ENCODE peak calls at places on chromosomes 5 and 9, in five cellular contexts. One of them, this sample, is unnamed.

GRCh38 chr5:90866333-90866732 is 307.7 kb downstream of the ADGRV1 start:
- DNase-seq in breast epithelium: no peak
- DNase-seq in transverse colon: no peak
- DNase-seq in K562: peak; percentile 47
- DNase-seq in spleen: no peak
- DNase-seq in this sample: no peak

GRCh38 chr5:157561105-157561504 is 14.5 kb downstream of the ADAM19 start:
- DNase-seq in breast epithelium: no peak
- DNase-seq in transverse colon: no peak
- DNase-seq in K562: no peak
- DNase-seq in spleen: no peak
- DNase-seq in this sample: no peak

GRCh38 chr9:114484854-114485443 is 20.3 kb downstream of the WHRN start:
- DNase-seq in breast epithelium: no peak
- DNase-seq in transverse colon: no peak
- DNase-seq in K562: peak; percentile 68
- DNase-seq in spleen: no peak
- DNase-seq in this sample: no peak

GRCh38 chr5:144131256-144131655 is 39.2 kb downstream of the YIPF5 start:
- DNase-seq in breast epithelium: no peak
- DNase-seq in transverse colon: no peak
- DNase-seq in K562: no peak
- DNase-seq in spleen: no peak
- DNase-seq in this sample: no peak

GRCh38 chr9:8457050-8457449 is 657.5 kb upstream of the DMAC1 start:
- DNase-seq in breast epithelium: no peak
- DNase-seq in transverse colon: no peak
- DNase-seq in K562: no peak
- DNase-seq in spleen: no peak
- DNase-seq in this sample: no peak

GRCh38 chr9:114732842-114733241 is 50.9 kb upstream of the TEX48 start:
- DNase-seq in breast epithelium: no peak
- DNase-seq in transverse colon: no peak
- DNase-seq in K562: no peak
- DNase-seq in spleen: no peak
- DNase-seq in this sample: no peak

GRCh38 chr9:69412741-69413150 is 87.7 kb downstream of the ENTREP1 start:
- DNase-seq in breast epithelium: no peak
- DNase-seq in transverse colon: peak; percentile 25
- DNase-seq in K562: peak; percentile 68
- DNase-seq in spleen: no peak
- DNase-seq in this sample: peak; percentile 73

GRCh38 chr9:29816954-29817703 is 2243.8 kb upstream of the C9orf72 start:
- DNase-seq in breast epithelium: no peak
- DNase-seq in transverse colon: no peak
- DNase-seq in K562: no peak
- DNase-seq in spleen: peak; percentile 51
- DNase-seq in this sample: no peak

GRCh38 chr5:191036-191948 is at the start of gene LRRC14B:
- DNase-seq in breast epithelium: no peak
- DNase-seq in transverse colon: peak; percentile 44
- DNase-seq in K562: no peak
- DNase-seq in spleen: peak; percentile 84
- DNase-seq in this sample: peak; percentile 90

GRCh38 chr5:137122075-137122474 is 377.1 kb downstream of the SPOCK1 start:
- DNase-seq in breast epithelium: no peak
- DNase-seq in transverse colon: no peak
- DNase-seq in K562: no peak
- DNase-seq in spleen: no peak
- DNase-seq in this sample: no peak

GRCh38 chr9:137611623-137612609 is 6.4 kb downstream of the ARRDC1 start:
- DNase-seq in breast epithelium: peak; percentile 94
- DNase-seq in transverse colon: peak; percentile 94
- DNase-seq in K562: peak; percentile 42
- DNase-seq in spleen: no peak
- DNase-seq in this sample: peak; percentile 97

GRCh38 chr5:165497707-165498106 is 1992.3 kb downstream of the MAT2B start:
- DNase-seq in breast epithelium: no peak
- DNase-seq in transverse colon: no peak
- DNase-seq in K562: no peak
- DNase-seq in spleen: no peak
- DNase-seq in this sample: no peak

GRCh38 chr5:88785396-88786216 is 97.4 kb downstream of the MEF2C start:
- DNase-seq in breast epithelium: peak; percentile 33
- DNase-seq in transverse colon: peak; percentile 17
- DNase-seq in K562: no peak
- DNase-seq in spleen: no peak
- DNase-seq in this sample: no peak

GRCh38 chr5:176628406-176629228 is 1.7 kb downstream of the SNCB start:
- DNase-seq in breast epithelium: no peak
- DNase-seq in transverse colon: no peak
- DNase-seq in K562: no peak
- DNase-seq in spleen: no peak
- DNase-seq in this sample: no peak

GRCh38 chr9:98101868-98102273 is 17.2 kb downstream of the TRIM14 start:
- DNase-seq in breast epithelium: peak; percentile 37
- DNase-seq in transverse colon: peak; percentile 75
- DNase-seq in K562: no peak
- DNase-seq in spleen: peak; percentile 93
- DNase-seq in this sample: peak; percentile 45

GRCh38 chr9:135973276-135974219 is 12.4 kb upstream of the UBAC1 start:
- DNase-seq in breast epithelium: no peak
- DNase-seq in transverse colon: no peak
- DNase-seq in K562: no peak
- DNase-seq in spleen: peak; percentile 79
- DNase-seq in this sample: no peak

GRCh38 chr5:172868924-172869565 is 35.0 kb downstream of the ERGIC1 start:
- DNase-seq in breast epithelium: peak; percentile 93
- DNase-seq in transverse colon: peak; percentile 67
- DNase-seq in K562: peak; percentile 31
- DNase-seq in spleen: peak; percentile 64
- DNase-seq in this sample: peak; percentile 72

GRCh38 chr5:127170918-127171600 is 97.8 kb upstream of the C5orf63 start:
- DNase-seq in breast epithelium: no peak
- DNase-seq in transverse colon: no peak
- DNase-seq in K562: no peak
- DNase-seq in spleen: no peak
- DNase-seq in this sample: no peak

GRCh38 chr5:75465480-75465879 is 45.9 kb downstream of the CERT1 start:
- DNase-seq in breast epithelium: no peak
- DNase-seq in transverse colon: no peak
- DNase-seq in K562: no peak
- DNase-seq in spleen: no peak
- DNase-seq in this sample: no peak

GRCh38 chr9:89281106-89281505 is 29.9 kb upstream of the CKS2 start:
- DNase-seq in breast epithelium: no peak
- DNase-seq in transverse colon: no peak
- DNase-seq in K562: no peak
- DNase-seq in spleen: no peak
- DNase-seq in this sample: no peak

GRCh38 chr9:72592501-72593403 is 71.3 kb downstream of the TMC1 start:
- DNase-seq in breast epithelium: no peak
- DNase-seq in transverse colon: no peak
- DNase-seq in K562: peak; percentile 47
- DNase-seq in spleen: no peak
- DNase-seq in this sample: no peak

GRCh38 chr9:125630436-125630835 is 76.6 kb downstream of the MAPKAP1 start:
- DNase-seq in breast epithelium: no peak
- DNase-seq in transverse colon: no peak
- DNase-seq in K562: no peak
- DNase-seq in spleen: no peak
- DNase-seq in this sample: no peak

GRCh38 chr9:15501803-15502202 is 9.0 kb downstream of the PSIP1 start:
- DNase-seq in breast epithelium: no peak
- DNase-seq in transverse colon: no peak
- DNase-seq in K562: no peak
- DNase-seq in spleen: no peak
- DNase-seq in this sample: no peak
- TF ChIP-seq POLR2AphosphoS5 in breast epithelium: no peak
- TF ChIP-seq POLR2AphosphoS5 in transverse colon: no peak
- TF ChIP-seq POLR2AphosphoS5 in K562: no peak
- TF ChIP-seq POLR2AphosphoS5 in spleen: no peak
- TF ChIP-seq POLR2AphosphoS5 in this sample: no peak

GRCh38 chr5:79258801-79259200 is 22.9 kb downstream of the JMY start:
- DNase-seq in breast epithelium: no peak
- DNase-seq in transverse colon: no peak
- DNase-seq in K562: no peak
- DNase-seq in spleen: no peak
- DNase-seq in this sample: no peak
- H3K4me1 ChIP-seq in breast epithelium: no peaks in the 10 kb centered on the region
- H3K4me1 ChIP-seq in transverse colon: peaks cover 7% of the 10 kb centered on the region
- H3K4me1 ChIP-seq in K562: peaks cover 10% of the 10 kb centered on the region
- H3K4me1 ChIP-seq in spleen: no peaks in the 10 kb centered on the region
- H3K4me1 ChIP-seq in this sample: peaks cover 39% of the 10 kb centered on the region

GRCh38 chr9:86387376-86387775 is 33.2 kb upstream of the TUT7 start:
- DNase-seq in breast epithelium: no peak
- DNase-seq in transverse colon: no peak
- DNase-seq in K562: no peak
- DNase-seq in spleen: no peak
- DNase-seq in this sample: no peak
- TF ChIP-seq POLR2AphosphoS5 in breast epithelium: no peak
- TF ChIP-seq POLR2AphosphoS5 in transverse colon: no peak
- TF ChIP-seq POLR2AphosphoS5 in K562: no peak
- TF ChIP-seq POLR2AphosphoS5 in spleen: no peak
- TF ChIP-seq POLR2AphosphoS5 in this sample: no peak

GRCh38 chr9:2620876-2621677 is 510 bp upstream of the VLDLR start:
- DNase-seq in breast epithelium: peak; percentile 41
- DNase-seq in transverse colon: peak; percentile 76
- DNase-seq in K562: peak; percentile 9
- DNase-seq in spleen: peak; percentile 83
- DNase-seq in this sample: peak; percentile 87
- H3K4me1 ChIP-seq in breast epithelium: no peaks in the 10 kb centered on the region
- H3K4me1 ChIP-seq in transverse colon: peaks cover 14% of the 10 kb centered on the region
- H3K4me1 ChIP-seq in K562: peaks cover 14% of the 10 kb centered on the region
- H3K4me1 ChIP-seq in spleen: peaks cover 34% of the 10 kb centered on the region
- H3K4me1 ChIP-seq in this sample: peaks cover 30% of the 10 kb centered on the region

DNA sequence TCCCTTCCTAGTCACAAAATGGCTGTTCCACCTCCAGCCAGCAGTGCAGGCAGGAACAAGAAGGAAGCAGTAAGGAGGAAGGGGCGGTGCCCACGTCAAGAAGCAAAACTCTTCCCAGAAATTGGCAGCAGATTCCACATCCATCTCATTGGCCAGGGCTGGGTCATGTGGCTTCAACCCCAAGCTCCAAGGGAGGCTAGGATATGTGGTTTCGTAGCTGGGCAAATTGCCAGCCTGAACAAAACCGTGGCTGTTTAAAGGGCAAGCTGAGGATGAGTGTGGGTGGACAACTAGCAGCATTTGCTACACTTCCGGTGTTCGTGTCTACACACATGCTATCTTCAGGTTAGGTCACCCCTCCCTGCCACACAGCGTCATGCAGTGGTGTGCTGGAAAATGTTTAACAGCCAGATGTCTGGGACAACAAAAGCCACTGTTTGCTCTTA is 92.1 kb upstream of the MAP1B start:
- DNase-seq in breast epithelium: no peak
- DNase-seq in transverse colon: no peak
- DNase-seq in K562: peak; percentile 37
- DNase-seq in spleen: no peak
- DNase-seq in this sample: no peak
- TF ChIP-seq POLR2AphosphoS5 in breast epithelium: no peak
- TF ChIP-seq POLR2AphosphoS5 in transverse colon: no peak
- TF ChIP-seq POLR2AphosphoS5 in K562: no peak
- TF ChIP-seq POLR2AphosphoS5 in spleen: no peak
- TF ChIP-seq POLR2AphosphoS5 in this sample: no peak

DNA sequence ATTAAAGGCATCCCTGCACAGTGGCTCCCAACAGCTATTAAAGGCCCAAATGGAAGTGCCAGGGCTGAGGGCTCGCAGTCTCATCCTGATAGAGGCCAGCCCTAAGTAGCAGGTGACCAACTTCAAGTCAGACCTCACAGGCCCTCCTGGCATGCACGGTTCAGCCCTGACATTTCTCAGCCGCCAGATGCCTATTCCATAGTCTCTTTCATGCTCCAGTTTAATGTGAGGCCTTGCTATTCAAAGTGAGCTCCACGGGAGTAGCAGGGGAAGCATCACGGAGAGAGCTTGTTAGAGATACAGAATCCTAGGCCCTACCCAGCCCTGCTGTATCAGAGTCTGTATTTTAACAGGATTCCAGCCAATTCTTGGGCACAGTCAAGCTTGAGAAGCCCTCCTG is 11.1 kb downstream of the LHFPL2 start:
- DNase-seq in breast epithelium: no peak
- DNase-seq in transverse colon: no peak
- DNase-seq in K562: no peak
- DNase-seq in spleen: no peak
- DNase-seq in this sample: no peak
- H3K4me1 ChIP-seq in breast epithelium: peaks cover 15% of the 10 kb centered on the region
- H3K4me1 ChIP-seq in transverse colon: peaks cover 60% of the 10 kb centered on the region
- H3K4me1 ChIP-seq in K562: no peaks in the 10 kb centered on the region
- H3K4me1 ChIP-seq in spleen: peaks cover 32% of the 10 kb centered on the region
- H3K4me1 ChIP-seq in this sample: peaks cover 60% of the 10 kb centered on the region

DNA sequence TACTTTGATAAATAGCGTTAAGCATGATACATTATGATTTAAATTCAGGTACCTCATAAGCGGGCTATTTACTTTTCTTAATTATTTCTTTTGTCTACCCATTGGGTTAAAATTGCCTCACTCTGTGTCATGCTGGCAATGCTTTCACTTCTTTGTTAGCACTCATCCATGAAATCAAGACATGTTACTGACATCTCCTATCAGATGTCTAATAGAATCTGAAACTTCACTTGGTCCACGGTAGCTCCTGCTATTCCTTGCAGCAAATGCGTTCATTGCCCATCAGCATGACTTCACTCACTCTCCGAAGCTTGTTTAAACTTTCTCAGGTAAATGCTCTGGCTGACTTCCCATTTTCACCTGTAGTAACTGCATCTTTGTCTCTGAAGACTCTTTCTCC is 193.5 kb upstream of the EDIL3 start:
- DNase-seq in breast epithelium: no peak
- DNase-seq in transverse colon: no peak
- DNase-seq in K562: no peak
- DNase-seq in spleen: no peak
- DNase-seq in this sample: no peak
- TF ChIP-seq POLR2AphosphoS5 in breast epithelium: no peak
- TF ChIP-seq POLR2AphosphoS5 in transverse colon: no peak
- TF ChIP-seq POLR2AphosphoS5 in K562: no peak
- TF ChIP-seq POLR2AphosphoS5 in spleen: no peak
- TF ChIP-seq POLR2AphosphoS5 in this sample: no peak

GRCh38 chr5:132098151-132098594 is 24.6 kb downstream of the CSF2 start:
- DNase-seq in breast epithelium: no peak
- DNase-seq in transverse colon: no peak
- DNase-seq in K562: peak; percentile 92
- DNase-seq in spleen: no peak
- DNase-seq in this sample: no peak

GRCh38 chr5:132098621-132099020 is 25.0 kb downstream of the CSF2 start:
- DNase-seq in breast epithelium: no peak
- DNase-seq in transverse colon: no peak
- DNase-seq in K562: no peak
- DNase-seq in spleen: no peak
- DNase-seq in this sample: no peak

GRCh38 chr5:132095077-132095744 is 21.6 kb downstream of the CSF2 start:
- DNase-seq in breast epithelium: no peak
- DNase-seq in transverse colon: no peak
- DNase-seq in K562: no peak
- DNase-seq in spleen: no peak
- DNase-seq in this sample: no peak

GRCh38 chr5:132095745-132096084 is 22.1 kb downstream of the CSF2 start:
- DNase-seq in breast epithelium: no peak
- DNase-seq in transverse colon: no peak
- DNase-seq in K562: no peak
- DNase-seq in spleen: no peak
- DNase-seq in this sample: no peak

GRCh38 chr5:132096904-132097303 is 23.3 kb downstream of the CSF2 start:
- DNase-seq in breast epithelium: no peak
- DNase-seq in transverse colon: no peak
- DNase-seq in K562: no peak
- DNase-seq in spleen: no peak
- DNase-seq in this sample: no peak
- H3K4me1 ChIP-seq in breast epithelium: no peaks in the 10 kb centered on the region
- H3K4me1 ChIP-seq in transverse colon: no peaks in the 10 kb centered on the region
- H3K4me1 ChIP-seq in K562: peaks cover 21% of the 10 kb centered on the region
- H3K4me1 ChIP-seq in spleen: peaks cover 41% of the 10 kb centered on the region
- H3K4me1 ChIP-seq in this sample: no peaks in the 10 kb centered on the region